ENCODE peak calls at places on chromosomes 5 and 9, in six cellular contexts. W, F, U, Y, J and R are unnamed samples.

GRCh38 chr5:140221697-140222223 is 46.8 kb downstream of the CYSTM1 start:
- ATAC-seq in W (no peak), F (peak), U (no peak), Y (no peak), J (peak), R (no peak)

GRCh38 chr9:125904155-125904841 is 157.1 kb downstream of the PBX3 start:
- ATAC-seq in W (no peak), F (peak), U (no peak), Y (no peak), J (no peak), R (no peak)

GRCh38 chr5:180354966-180355365 is 1.8 kb upstream of the GFPT2 start:
- ATAC-seq in W (no peak), F (no peak), U (no peak), Y (no peak), J (no peak), R (no peak)

GRCh38 chr5:137589185-137589584 is 90.1 kb upstream of the SPOCK1 start:
- ATAC-seq in W (no peak), F (no peak), U (no peak), Y (no peak), J (no peak), R (no peak)

GRCh38 chr9:83233647-83234046 is 170.7 kb upstream of the RASEF start:
- ATAC-seq in W (no peak), F (peak), U (no peak), Y (no peak), J (no peak), R (no peak)

GRCh38 chr9:136607334-136607919 is 55.3 kb upstream of the EGFL7 start:
- ATAC-seq in W (no peak), F (no peak), U (no peak), Y (no peak), J (no peak), R (no peak)

GRCh38 chr5:61283480-61283879 is 48.6 kb upstream of the ZSWIM6 start:
- ATAC-seq in W (no peak), F (no peak), U (no peak), Y (no peak), J (peak), R (no peak)

GRCh38 chr5:1887400-1888360 is 5.0 kb upstream of the IRX4 start:
- ATAC-seq in W (no peak), F (no peak), U (no peak), Y (no peak), J (no peak), R (no peak)

GRCh38 chr5:75034137-75034739 is 18.1 kb downstream of the GCNT4 start:
- ATAC-seq in W (peak), F (no peak), U (peak), Y (peak), J (peak), R (peak)

GRCh38 chr9:121636411-121636865 is 15.0 kb upstream of the DAB2IP start:
- ATAC-seq in W (no peak), F (peak), U (no peak), Y (no peak), J (no peak), R (no peak)

GRCh38 chr9:136352682-136353081 is 10.9 kb downstream of the DNLZ start:
- ATAC-seq in W (no peak), F (peak), U (no peak), Y (peak), J (no peak), R (no peak)

GRCh38 chr9:114852050-114852594 is 46.3 kb upstream of the TNFSF15 start:
- ATAC-seq in W (no peak), F (peak), U (no peak), Y (no peak), J (no peak), R (no peak)

GRCh38 chr5:74360535-74361210 is 279.9 kb downstream of the ENC1 start:
- ATAC-seq in W (no peak), F (peak), U (no peak), Y (no peak), J (no peak), R (no peak)

GRCh38 chr5:168798065-168799023 is 219.2 kb upstream of the PANK3 start:
- ATAC-seq in W (no peak), F (no peak), U (no peak), Y (no peak), J (peak), R (no peak)

GRCh38 chr9:106869028-106869427 is 6.1 kb downstream of the ZNF462 start:
- ATAC-seq in W (no peak), F (peak), U (no peak), Y (no peak), J (no peak), R (no peak)

GRCh38 chr5:78361226-78361993 is 993 bp downstream of the SCAMP1 start:
- ATAC-seq in W (no peak), F (peak), U (no peak), Y (no peak), J (no peak), R (no peak)

GRCh38 chr5:24642022-24642421 is 2.8 kb downstream of the CDH10 start:
- ATAC-seq in W (no peak), F (peak), U (no peak), Y (no peak), J (no peak), R (no peak)

GRCh38 chr9:12414514-12414913 is 278.7 kb upstream of the TYRP1 start:
- ATAC-seq in W (no peak), F (peak), U (no peak), Y (no peak), J (no peak), R (no peak)

GRCh38 chr9:33840381-33840780 is 23.4 kb downstream of the UBE2R2 start:
- ATAC-seq in W (no peak), F (no peak), U (no peak), Y (no peak), J (no peak), R (no peak)

GRCh38 chr9:33868430-33869000 is 51.6 kb downstream of the UBE2R2 start:
- ATAC-seq in W (no peak), F (peak), U (no peak), Y (no peak), J (no peak), R (no peak)

GRCh38 chr5:158553946-158554336 is 545.8 kb downstream of the EBF1 start:
- ATAC-seq in W (no peak), F (peak), U (no peak), Y (no peak), J (no peak), R (no peak)

GRCh38 chr9:71628247-71628646 is 140.1 kb downstream of the CEMIP2 start:
- ATAC-seq in W (no peak), F (no peak), U (no peak), Y (peak), J (no peak), R (no peak)

GRCh38 chr9:22244141-22245011 is 202.2 kb upstream of the DMRTA1 start:
- ATAC-seq in W (no peak), F (peak), U (peak), Y (peak), J (no peak), R (no peak)

GRCh38 chr9:17531642-17532254 is 47.1 kb upstream of the SH3GL2 start:
- ATAC-seq in W (no peak), F (no peak), U (no peak), Y (no peak), J (no peak), R (no peak)

GRCh38 chr5:172437445-172438303 is 16.7 kb downstream of the SH3PXD2B start:
- ATAC-seq in W (no peak), F (peak), U (no peak), Y (no peak), J (no peak), R (no peak)

GRCh38 chr5:135194573-135195266 is 160.7 kb upstream of the PITX1 start:
- ATAC-seq in W (no peak), F (peak), U (no peak), Y (no peak), J (no peak), R (no peak)

GRCh38 chr5:98593418-98593817 is 180.0 kb upstream of the RGMB start:
- ATAC-seq in W (no peak), F (no peak), U (no peak), Y (no peak), J (no peak), R (no peak)

GRCh38 chr5:13745508-13745907 is 199.0 kb downstream of the DNAH5 start:
- ATAC-seq in W (no peak), F (no peak), U (no peak), Y (no peak), J (no peak), R (no peak)

GRCh38 chr5:112914584-112914983 is 7.4 kb downstream of the REEP5 start:
- ATAC-seq in W (no peak), F (peak), U (no peak), Y (no peak), J (peak), R (no peak)

GRCh38 chr5:150255659-150256415 is 33.7 kb downstream of the CAMK2A start:
- ATAC-seq in W (no peak), F (no peak), U (no peak), Y (no peak), J (no peak), R (no peak)

GRCh38 chr5:57082441-57083067 is 91.3 kb upstream of the GPBP1 start:
- ATAC-seq in W (no peak), F (no peak), U (no peak), Y (no peak), J (no peak), R (no peak)

GRCh38 chr5:87300176-87300575 is 32.5 kb downstream of the RASA1 start:
- ATAC-seq in W (no peak), F (no peak), U (no peak), Y (no peak), J (no peak), R (no peak)

GRCh38 chr5:140075371-140075770 is 32.3 kb upstream of the NRG2 start:
- ATAC-seq in W (no peak), F (no peak), U (no peak), Y (no peak), J (no peak), R (no peak)

GRCh38 chr5:143440448-143441102 is 37.1 kb upstream of the NR3C1 start:
- ATAC-seq in W (no peak), F (no peak), U (no peak), Y (no peak), J (no peak), R (no peak)